ENCODE peak calls at places on chromosomes 3 and 15, in four cellular contexts. K is endodermal cell, P is ascending aorta, V is GM12864. H is an unnamed sample.

GRCh38 chr3:190696777-190697501 is 165.6 kb downstream of the GMNC start:
- DNase-seq in K (no peak), P (no peak), V (no peak), H (no peak)

GRCh38 chr15:28985691-28986090 is 99.9 kb downstream of the APBA2 start:
- DNase-seq in V (no peak), P (no peak), K (peak), H (no peak)

GRCh38 chr15:48582472-48583235 is 62.9 kb downstream of the FBN1 start:
- DNase-seq in P (no peak), K (no peak), V (no peak), H (no peak)

GRCh38 chr3:58036287-58037032 is 28.2 kb downstream of the FLNB start:
- DNase-seq in V (no peak), P (no peak), K (no peak), H (no peak)

GRCh38 chr3:14774431-14774830 is 44.3 kb upstream of the FGD5 start:
- DNase-seq in V (no peak), P (no peak), K (peak), H (no peak)

GRCh38 chr3:124607163-124607562 is 123.1 kb upstream of the UMPS start:
- DNase-seq in V (no peak), K (no peak), P (no peak), H (no peak)

GRCh38 chr15:88917764-88918163 is 4.6 kb upstream of the MFGE8 start:
- DNase-seq in K (no peak), V (no peak), P (no peak), H (no peak)

GRCh38 chr3:193297421-193297820 is 56.4 kb downstream of the PLAAT1 start:
- DNase-seq in V (no peak), P (no peak), K (no peak), H (peak)

GRCh38 chr3:177483182-177483967 is 286.1 kb upstream of the TBL1XR1 start:
- DNase-seq in V (no peak), K (peak), P (no peak), H (no peak)

GRCh38 chr3:76011121-76011520 is 225.8 kb upstream of the ZNF717 start:
- DNase-seq in K (no peak), P (no peak), V (no peak), H (no peak)

GRCh38 chr15:56716334-56716733 is 17.0 kb downstream of the ZNF280D start:
- DNase-seq in V (no peak), P (no peak), K (no peak), H (no peak)

GRCh38 chr15:67845974-67846373 is 6.1 kb upstream of the RNU6-1 start:
- DNase-seq in P (no peak), V (no peak), K (peak), H (no peak)

GRCh38 chr15:79463043-79463780 is 31.1 kb downstream of the MINAR1 start:
- DNase-seq in K (no peak), V (no peak), P (no peak), H (no peak)

GRCh38 chr15:73899197-73900128 is 26.1 kb downstream of the TBC1D21 start:
- DNase-seq in K (peak), P (no peak), V (no peak), H (no peak)

GRCh38 chr3:168249048-168249538 is 153.4 kb upstream of the GOLIM4 start:
- DNase-seq in P (no peak), V (no peak), K (no peak), H (no peak)

GRCh38 chr3:196604548-196604947 is 34.9 kb upstream of the NRROS start:
- DNase-seq in P (no peak), V (peak), K (peak), H (no peak)

GRCh38 chr3:71940523-71940922 is 155.6 kb upstream of the PROK2 start:
- DNase-seq in K (no peak), V (no peak), P (no peak), H (no peak)

GRCh38 chr3:16112910-16113504 is 61.5 kb upstream of the GALNT15 start:
- DNase-seq in V (no peak), K (no peak), P (no peak), H (no peak)

GRCh38 chr3:132543016-132543739 is 53.9 kb upstream of the ACKR4 start:
- DNase-seq in K (no peak), V (no peak), P (no peak), H (no peak)

GRCh38 chr15:101240364-101240763 is 11.5 kb downstream of the CHSY1 start:
- DNase-seq in K (peak), P (no peak), V (no peak), H (no peak)

GRCh38 chr3:16523778-16524177 is 10.3 kb upstream of the RFTN1 start:
- DNase-seq in P (no peak), V (no peak), K (no peak), H (no peak)

GRCh38 chr3:52188586-52189404 is 9.2 kb upstream of the ALAS1 start:
- DNase-seq in P (no peak), K (no peak), V (no peak), H (no peak)

GRCh38 chr3:195187609-195188529 is 83.1 kb downstream of the XXYLT1 start:
- DNase-seq in V (no peak), P (no peak), K (peak), H (no peak)

DNA sequence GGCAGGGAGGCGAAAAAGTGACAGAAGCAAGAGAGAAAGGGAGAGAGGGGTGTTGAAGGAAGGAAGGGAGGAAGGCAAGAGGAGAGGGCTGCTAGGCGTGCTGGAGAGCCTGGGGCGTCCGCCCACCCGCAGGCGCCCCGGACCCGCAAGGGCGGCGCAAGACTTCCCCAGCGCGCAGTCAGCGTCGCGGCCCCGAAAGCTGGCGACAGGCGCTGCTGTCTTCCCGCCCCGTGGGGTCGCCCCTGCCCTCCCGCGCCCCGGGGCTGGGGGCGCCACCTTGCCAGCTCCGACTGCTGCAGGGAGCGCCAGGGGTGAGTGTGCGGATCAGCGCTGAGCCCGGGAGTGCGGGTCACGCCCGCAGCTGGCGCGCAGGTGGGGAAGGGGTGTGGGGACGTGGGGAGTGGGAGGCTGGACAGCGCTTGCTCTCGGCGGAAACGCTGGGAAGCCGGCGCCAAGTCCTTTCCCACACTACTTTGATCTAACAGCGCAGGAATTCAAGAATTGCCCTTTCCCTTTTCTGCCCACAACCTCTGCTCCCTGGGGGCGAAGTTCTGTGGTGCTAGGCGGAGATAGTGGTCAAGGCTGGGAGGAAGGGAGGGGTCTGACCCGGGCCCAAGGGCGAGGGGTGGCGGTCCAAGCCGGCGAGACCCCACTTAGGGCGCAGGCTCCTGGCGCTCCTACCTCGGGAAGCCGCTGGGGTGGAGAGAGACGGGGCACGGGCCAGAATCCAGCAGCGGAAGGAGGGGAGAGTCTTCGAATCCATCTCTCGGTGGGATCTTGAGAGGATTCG is 266.1 kb downstream of the CGGBP1 start:
- DNase-seq in V (no peak), K (peak), P (no peak), H (no peak)
- TF ChIP-seq CTCF in V (no peak), K (peak), P (no peak), H (no peak)

DNA sequence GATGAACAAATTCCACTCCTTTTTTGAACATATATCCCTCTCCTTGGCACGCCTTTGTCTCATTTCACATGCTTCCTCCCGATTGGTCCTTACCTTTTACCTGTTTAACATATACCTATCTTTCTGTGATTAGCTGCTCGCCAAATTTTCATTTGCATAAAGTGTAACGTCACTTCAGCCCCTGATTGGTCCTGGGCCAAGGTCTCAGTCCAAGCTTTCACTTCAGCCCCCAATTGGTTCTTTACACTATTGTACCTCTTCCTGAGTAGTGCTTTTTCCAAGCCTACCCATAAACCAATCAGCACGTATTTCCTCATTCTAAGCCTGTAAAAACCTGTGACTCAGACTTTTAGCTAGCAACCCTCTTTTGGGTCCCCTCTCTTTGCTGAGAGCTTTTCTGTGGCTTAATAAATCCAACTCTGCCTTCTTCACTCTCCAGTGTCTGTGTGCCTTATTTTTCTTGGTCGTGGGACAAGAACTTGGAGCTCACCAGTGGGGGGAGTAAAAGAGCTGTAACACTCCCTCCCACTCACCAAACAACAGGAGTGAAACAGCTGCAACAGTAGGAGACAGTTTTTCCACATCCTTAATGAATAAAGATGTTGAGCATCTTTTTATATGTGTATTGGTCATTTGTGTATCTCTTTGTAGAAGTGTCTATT is 584 bp upstream of the XCR1 start:
- DNase-seq in P (no peak), V (no peak), K (no peak), H (no peak)
- TF ChIP-seq CTCF in P (no peak), V (no peak), K (no peak), H (no peak)

DNA sequence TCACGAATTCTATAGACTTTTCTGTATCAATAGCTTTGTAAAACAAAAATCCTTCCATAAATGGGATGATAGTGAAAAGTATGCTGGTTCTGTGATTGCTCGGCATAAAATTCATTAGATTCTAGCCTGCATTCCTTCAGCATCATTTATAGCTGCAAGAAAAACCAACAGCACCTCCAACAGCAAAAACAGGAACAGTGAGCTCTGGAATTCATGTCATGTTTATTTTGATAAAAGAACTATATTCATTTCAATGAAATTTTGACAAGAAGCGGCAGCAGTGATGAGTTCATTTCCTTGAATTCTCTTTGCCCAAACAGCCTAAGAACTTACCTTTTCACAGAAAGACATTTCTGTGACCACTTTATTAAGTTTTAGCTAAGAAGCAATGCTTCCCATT is 515.2 kb upstream of the CCDC54 start:
- DNase-seq in P (no peak), V (no peak), K (no peak), H (no peak)
- TF ChIP-seq CTCF in P (peak), V (no peak), K (no peak), H (no peak)

GRCh38 chr3:156010829-156011228 is 109.5 kb upstream of the KCNAB1 start:
- DNase-seq in K (peak), V (no peak), P (no peak), H (no peak)
- TF ChIP-seq CTCF in K (peak), V (peak), P (peak), H (peak)

GRCh38 chr3:128917291-128917690 is 37.9 kb downstream of the ACAD9 start:
- DNase-seq in K (no peak), V (no peak), P (no peak), H (no peak)
- TF ChIP-seq CTCF in K (peak), V (no peak), P (peak), H (no peak)

GRCh38 chr3:133938770-133939495 is 43.3 kb upstream of the RAB6B start:
- DNase-seq in P (no peak), K (peak), V (no peak), H (no peak)
- TF ChIP-seq CTCF in P (no peak), K (peak), V (no peak), H (no peak)

GRCh38 chr15:85652457-85652856 is 142.3 kb downstream of the KLHL25 start:
- DNase-seq in P (no peak), V (no peak), K (no peak), H (no peak)

GRCh38 chr15:85651551-85651950 is 143.2 kb downstream of the KLHL25 start:
- DNase-seq in V (no peak), K (no peak), P (no peak), H (no peak)

GRCh38 chr15:85646538-85647091 is 148.1 kb downstream of the KLHL25 start:
- DNase-seq in K (no peak), V (peak), P (no peak), H (peak)

GRCh38 chr15:85649372-85649771 is 145.4 kb downstream of the KLHL25 start:
- DNase-seq in K (no peak), P (no peak), V (no peak), H (peak)
- TF ChIP-seq CTCF in K (no peak), P (no peak), V (no peak), H (no peak)

GRCh38 chr15:52171386-52171785 is 19.8 kb downstream of the GNB5 start:
- DNase-seq in K (no peak), P (no peak), V (no peak), H (no peak)
- TF ChIP-seq CTCF in K (peak), P (no peak), V (no peak), H (no peak)

DNA sequence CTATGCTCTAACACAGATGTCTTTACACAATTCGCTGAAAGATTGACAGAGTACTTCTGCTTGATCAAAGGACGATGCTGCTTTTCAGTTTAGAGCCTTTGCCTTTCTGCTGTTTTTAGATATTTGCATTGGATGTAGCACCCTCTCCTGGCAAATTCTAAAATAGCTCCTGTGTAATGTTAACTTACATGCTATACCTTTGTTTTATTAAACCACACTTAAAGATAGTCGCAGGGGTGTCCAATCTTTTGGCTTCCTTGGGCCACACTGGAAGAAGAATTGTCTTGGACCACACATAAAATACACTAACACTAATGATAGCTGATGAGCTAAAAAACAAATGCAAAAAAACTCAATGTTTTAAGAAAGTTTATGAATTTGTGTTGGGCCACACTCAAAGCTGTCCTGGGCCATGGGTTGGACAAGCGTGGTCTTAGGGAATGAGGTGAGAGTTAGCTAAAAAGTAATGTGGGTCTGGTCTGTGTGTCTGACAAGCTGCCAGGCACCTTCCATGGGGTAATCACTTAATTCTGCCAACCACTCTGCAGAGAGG is 62.9 kb downstream of the ATG7 start:
- DNase-seq in P (no peak), V (peak), K (peak), H (peak)
- TF ChIP-seq CTCF in P (peak), V (peak), K (peak), H (peak)

GRCh38 chr3:184811999-184812844 is at the start of gene VPS8:
- DNase-seq in P (peak), V (peak), K (peak), H (peak)
- TF ChIP-seq CTCF in P (peak), V (peak), K (peak), H (peak)